ENCODE peak calls at places on chromosomes 6 and 20, in eight cellular contexts. R is astrocyte of the spinal cord; B is psoas muscle; S is MCF 10A; F is GM10248; N is mucosa of descending colon; Q is CD4-positive, alpha-beta T cell; A is breast epithelium. D is an unnamed sample.

GRCh38 chr6:136103763-136104311 is 146.3 kb downstream of the MTFR2 start:
- DNase-seq in R (no peak), B (peak), S (no peak), F (no peak), N (peak), Q (no peak), A (no peak), D (no peak)

GRCh38 chr20:51636123-51636522 is 93.6 kb upstream of the NFATC2 start:
- DNase-seq in R (no peak), B (no peak), S (peak), F (no peak), N (no peak), Q (no peak), A (no peak), D (no peak)

GRCh38 chr6:81895511-81896185 is 143.2 kb upstream of the TENT5A start:
- DNase-seq in R (peak), B (no peak), S (no peak), F (no peak), N (no peak), Q (no peak), A (no peak), D (peak)

GRCh38 chr6:118644007-118644406 is 7.4 kb downstream of the CEP85L start:
- DNase-seq in R (peak), B (no peak), S (no peak), F (no peak), N (no peak), Q (no peak), A (no peak), D (peak)

GRCh38 chr6:70221025-70221714 is 81.7 kb downstream of the COL9A1 start:
- DNase-seq in R (peak), B (no peak), S (peak), F (peak), N (peak), Q (no peak), A (no peak), D (no peak)

GRCh38 chr20:40897177-40897700 is 131.4 kb upstream of the TOP1 start:
- DNase-seq in R (peak), B (no peak), S (no peak), F (no peak), N (no peak), Q (no peak), A (no peak), D (peak)

GRCh38 chr6:81326856-81327561 is 425.5 kb downstream of the TENT5A start:
- DNase-seq in R (peak), B (no peak), S (no peak), F (no peak), N (no peak), Q (no peak), A (no peak), D (no peak)

GRCh38 chr20:16759161-16759523 is 11.0 kb downstream of the OTOR start:
- DNase-seq in R (no peak), B (no peak), S (no peak), F (no peak), N (no peak), Q (no peak), A (no peak), D (no peak)

GRCh38 chr6:167766986-167767714 is 59.6 kb upstream of the AFDN start:
- DNase-seq in R (no peak), B (peak), S (no peak), F (no peak), N (no peak), Q (no peak), A (no peak), D (no peak)

GRCh38 chr6:10383312-10384063 is 31.4 kb downstream of the TFAP2A start:
- DNase-seq in R (no peak), B (peak), S (peak), F (no peak), N (peak), Q (no peak), A (peak), D (no peak)

GRCh38 chr6:68447112-68447511 is 188.0 kb upstream of the ADGRB3 start:
- DNase-seq in R (no peak), B (no peak), S (no peak), F (no peak), N (no peak), Q (no peak), A (no peak), D (no peak)

GRCh38 chr6:158848441-158848840 is 29.3 kb upstream of the EZR start:
- DNase-seq in R (no peak), B (no peak), S (no peak), F (no peak), N (no peak), Q (no peak), A (no peak), D (no peak)

GRCh38 chr20:10448270-10449156 is 13.4 kb downstream of the SLX4IP start:
- DNase-seq in R (no peak), B (no peak), S (no peak), F (no peak), N (no peak), Q (no peak), A (no peak), D (peak)

GRCh38 chr20:10445758-10446157 is 10.7 kb downstream of the SLX4IP start:
- DNase-seq in R (no peak), B (no peak), S (no peak), F (no peak), N (no peak), Q (no peak), A (no peak), D (no peak)

GRCh38 chr20:10449270-10449669 is 14.2 kb downstream of the SLX4IP start:
- DNase-seq in R (no peak), B (no peak), S (peak), F (no peak), N (no peak), Q (no peak), A (no peak), D (no peak)

GRCh38 chr20:10443936-10444335 is 8.8 kb downstream of the SLX4IP start:
- DNase-seq in R (no peak), B (no peak), S (no peak), F (no peak), N (no peak), Q (no peak), A (no peak), D (no peak)

GRCh38 chr20:10447028-10447427 is 11.9 kb downstream of the SLX4IP start:
- DNase-seq in R (peak), B (no peak), S (peak), F (peak), N (peak), Q (peak), A (no peak), D (peak)
- TF ChIP-seq CTCF in R (no peak), B (no peak), S (no peak), F (no peak), N (no peak), Q (no peak), A (no peak), D (no peak)

DNA sequence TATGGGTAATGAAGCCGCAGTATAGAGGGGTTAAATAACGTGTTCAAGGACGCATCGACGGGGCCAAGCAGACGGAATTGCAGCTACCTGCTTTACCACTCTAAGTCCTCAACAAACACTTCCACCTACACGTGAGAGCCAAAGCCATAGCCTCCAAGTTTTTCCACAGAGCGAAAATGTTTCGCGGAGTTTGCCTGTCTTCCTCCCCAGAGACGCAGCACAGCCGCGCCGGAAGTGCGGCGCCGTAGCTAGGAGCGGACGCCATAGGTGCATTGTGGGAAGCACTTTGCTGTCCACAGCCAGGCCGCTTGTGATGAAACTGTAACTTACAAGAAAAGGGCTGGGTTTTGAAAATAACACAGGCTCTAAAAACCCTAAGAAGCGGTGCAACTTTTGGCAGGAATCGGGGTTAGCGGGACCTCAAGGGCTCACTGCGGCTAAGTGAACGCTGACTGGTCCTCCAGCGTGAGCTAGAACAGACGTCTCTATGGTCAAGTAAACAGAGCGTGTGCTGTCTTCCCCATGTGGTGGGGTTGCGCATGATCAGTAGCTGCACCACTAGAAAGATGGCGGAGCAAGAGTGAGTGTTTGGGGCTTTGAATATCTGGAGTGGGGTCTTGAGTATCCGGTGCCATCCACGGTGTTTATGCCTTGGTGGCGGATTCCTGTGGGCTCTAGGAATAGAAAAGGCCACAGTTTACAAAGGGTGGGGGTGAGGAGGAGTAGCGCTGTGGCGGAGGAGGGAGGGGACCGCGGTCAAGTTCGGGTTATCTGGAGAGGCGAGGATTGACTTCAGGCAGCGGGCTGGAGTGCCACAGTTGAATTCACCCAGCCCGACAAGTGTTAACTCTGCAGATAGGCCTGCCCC is at the start of gene RPL7L1:
- DNase-seq in R (peak), B (peak), S (peak), F (peak), N (peak), Q (peak), A (peak), D (peak)
- TF ChIP-seq CTCF in R (no peak), B (peak), S (no peak), F (no peak), N (peak), Q (no peak), A (no peak), D (no peak)

DNA sequence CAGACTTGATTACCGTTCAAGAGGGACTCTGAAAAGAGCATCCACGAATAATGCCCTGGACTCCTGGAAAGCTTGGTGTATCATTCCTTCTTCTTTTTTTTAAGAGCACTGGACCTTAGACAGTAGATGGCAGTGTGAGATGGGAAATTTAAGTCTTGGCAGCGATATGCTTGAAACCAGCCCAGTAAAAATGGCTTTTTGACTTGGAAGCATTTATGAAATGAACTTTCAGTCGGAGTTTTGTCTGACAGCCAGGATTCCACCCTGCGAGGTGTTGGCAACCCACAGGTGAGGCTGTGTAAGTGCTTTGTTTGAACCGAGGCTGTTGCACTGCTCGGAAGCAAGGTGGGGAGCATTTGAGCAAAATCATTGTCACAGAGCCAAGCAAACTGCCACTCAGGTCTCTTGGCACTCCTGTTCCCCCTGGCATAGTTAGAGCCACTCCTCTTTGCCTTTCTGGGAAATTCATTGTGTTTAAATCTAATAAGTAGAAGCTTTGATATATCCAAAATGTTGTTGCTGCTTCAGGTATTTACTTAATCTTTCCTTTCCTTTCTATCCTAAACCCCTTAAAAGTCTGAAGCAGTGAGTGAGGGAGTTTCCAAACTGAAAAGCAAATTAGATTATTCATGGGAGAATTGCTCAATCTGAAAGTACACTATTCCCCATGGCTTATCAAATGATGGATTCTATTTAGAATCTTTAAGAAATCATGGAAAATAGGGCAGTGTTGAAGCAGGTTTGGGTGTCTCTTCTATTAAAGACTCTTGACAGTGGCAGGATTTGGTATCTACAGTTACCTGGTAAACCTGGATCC is 272.8 kb upstream of the SLC35B3 start:
- DNase-seq in R (peak), B (no peak), S (peak), F (no peak), N (peak), Q (no peak), A (peak), D (peak)
- TF ChIP-seq CTCF in R (peak), B (peak), S (peak), F (peak), N (no peak), Q (no peak), A (no peak), D (peak)

GRCh38 chr6:112330071-112330876 is 16.9 kb upstream of the RFPL4B start:
- DNase-seq in R (no peak), B (no peak), S (peak), F (no peak), N (no peak), Q (no peak), A (no peak), D (peak)
- TF ChIP-seq CTCF in R (no peak), B (no peak), S (no peak), F (no peak), N (no peak), Q (no peak), A (no peak), D (peak)

D was measured in HFFc6.